ENCODE peak calls at places on chromosome 11, in five cellular contexts. R is sigmoid colon; Q is activated naive CD4-positive, alpha-beta T cell; N is left lobe of liver; J is activated CD4-positive, alpha-beta T cell treated with anti-CD3 and anti-CD28 coated beads for 48 hours. B is an unnamed sample.

GRCh38 chr11:69398529-69399492 is 82.7 kb upstream of the LINC01488 start:
- DNase-seq in R (peak; percentile 60), Q (no peak), N (no peak), J (no peak), B (no peak)

GRCh38 chr11:110565690-110566336 is 136.1 kb downstream of the FDX1 start:
- DNase-seq in R (no peak), Q (no peak), N (no peak), J (no peak), B (no peak)

GRCh38 chr11:72426054-72426757 is 8.1 kb downstream of the CLPB start:
- DNase-seq in R (peak; percentile 35), Q (no peak), N (no peak), J (no peak), B (no peak)

GRCh38 chr11:69353696-69354544 is 60.0 kb downstream of the MYEOV start:
- DNase-seq in R (no peak), Q (no peak), N (peak; percentile 92), J (no peak), B (no peak)

GRCh38 chr11:36141161-36141560 is 148.1 kb downstream of the COMMD9 start:
- DNase-seq in R (no peak), Q (no peak), N (no peak), J (no peak), B (no peak)

GRCh38 chr11:103730151-103730940 is 306.1 kb upstream of the DDI1 start:
- DNase-seq in R (no peak), Q (no peak), N (no peak), J (no peak), B (no peak)

GRCh38 chr11:9459573-9460321 is 1.1 kb upstream of the ZNF143 start:
- DNase-seq in R (no peak), Q (peak; percentile 16), N (no peak), J (peak; percentile 55), B (no peak)

GRCh38 chr11:120828847-120829246 is 195.1 kb upstream of the TBCEL start:
- DNase-seq in R (no peak), Q (no peak), N (no peak), J (no peak), B (no peak)

GRCh38 chr11:93814966-93815633 is 31.0 kb downstream of the MED17 start:
- DNase-seq in R (no peak), Q (no peak), N (no peak), J (no peak), B (no peak)

GRCh38 chr11:62560566-62561103 is 13.1 kb downstream of the EEF1G start:
- DNase-seq in R (peak; percentile 97), Q (peak; percentile 51), N (peak; percentile 81), J (peak; percentile 83), B (peak; percentile 36)

GRCh38 chr11:86174101-86175046 is 70.2 kb upstream of the EED start:
- DNase-seq in R (peak; percentile 74), Q (no peak), N (peak; percentile 84), J (no peak), B (no peak)

GRCh38 chr11:12079726-12080556 is 30.4 kb upstream of the MICAL2 start:
- DNase-seq in R (peak; percentile 86), Q (no peak), N (no peak), J (no peak), B (no peak)

GRCh38 chr11:77312107-77312506 is 10.6 kb upstream of the GDPD4 start:
- DNase-seq in R (no peak), Q (no peak), N (no peak), J (no peak), B (no peak)

GRCh38 chr11:44268073-44268806 is 41.7 kb downstream of the ALX4 start:
- DNase-seq in R (peak; percentile 38), Q (no peak), N (no peak), J (no peak), B (no peak)

GRCh38 chr11:71286701-71287643 is 34.6 kb upstream of the SHANK2 start:
- DNase-seq in R (peak; percentile 56), Q (no peak), N (peak; percentile 94), J (no peak), B (peak; percentile 44)

GRCh38 chr11:72585762-72586590 is 88.2 kb downstream of the PDE2A start:
- DNase-seq in R (peak; percentile 85), Q (peak; percentile 29), N (peak; percentile 63), J (peak; percentile 73), B (no peak)

GRCh38 chr11:2090172-2091111 is 48.7 kb downstream of the IGF2 start:
- DNase-seq in R (peak; percentile 53), Q (no peak), N (no peak), J (no peak), B (no peak)